ENCODE peak calls at places on chromosomes 4 and X, in six cellular contexts. X is colonic mucosa, N is fibroblast of lung, M is psoas muscle, L is right lobe of liver, R is SK-N-SH. A is an unnamed sample.

GRCh38 chr4:104728380-104729122 is 233.9 kb upstream of the CXXC4 start:
- DNase-seq in R (no peak), X (no peak), N (peak; percentile 89), L (peak; percentile 55), M (no peak), A (peak; percentile 29)

GRCh38 chr4:55547461-55547770 is 707 bp upstream of the CLOCK start:
- DNase-seq in N (peak; percentile 57), M (peak; percentile 64), X (no peak), L (no peak), R (peak; percentile 50), A (peak; percentile 68)

GRCh38 chr4:6781561-6781960 is 966 bp upstream of the KIAA0232 start:
- DNase-seq in M (no peak), X (no peak), L (peak; percentile 42), R (no peak), N (no peak), A (no peak)

GRCh38 chr4:145852256-145852839 is 86.3 kb downstream of the ZNF827 start:
- DNase-seq in M (no peak), X (no peak), L (no peak), R (peak; percentile 15), N (no peak), A (peak; percentile 61)

GRCh38 chr4:99790796-99791617 is 25.6 kb upstream of the DAPP1 start:
- DNase-seq in X (no peak), M (no peak), L (no peak), N (peak; percentile 40), R (no peak), A (no peak)

GRCh38 chrX:153321381-153322105 is at the start of gene PNMA6F:
- DNase-seq in N (no peak), M (no peak), R (no peak), X (no peak), L (no peak), A (no peak)

GRCh38 chrX:123475068-123475724 is 257.7 kb downstream of the THOC2 start:
- DNase-seq in M (no peak), R (no peak), X (no peak), L (no peak), N (no peak), A (peak; percentile 5)

GRCh38 chr4:94127707-94128328 is 79.8 kb upstream of the SMARCAD1 start:
- DNase-seq in N (peak; percentile 49), X (no peak), M (no peak), L (no peak), R (peak; percentile 52), A (peak; percentile 28)

GRCh38 chrX:113929004-113929403 is 654.9 kb upstream of the HTR2C start:
- DNase-seq in X (peak; percentile 29), R (peak; percentile 52), N (peak; percentile 0), M (no peak), L (no peak), A (peak; percentile 60)

GRCh38 chr4:188955066-188955465 is 815.8 kb downstream of the TRIML1 start:
- DNase-seq in L (no peak), M (no peak), R (no peak), X (no peak), N (no peak), A (no peak)

GRCh38 chr4:15327311-15328298 is 100.2 kb upstream of the C1QTNF7 start:
- DNase-seq in N (peak; percentile 98), X (no peak), R (no peak), M (no peak), L (no peak), A (peak; percentile 94)

GRCh38 chrX:79270401-79270800 is 96.7 kb downstream of the ITM2A start:
- DNase-seq in R (no peak), N (no peak), X (peak; percentile 36), M (peak; percentile 52), L (no peak), A (no peak)

GRCh38 chrX:134512566-134512965 is 52.6 kb downstream of the HPRT1 start:
- DNase-seq in L (no peak), M (no peak), N (peak; percentile 64), X (no peak), R (no peak), A (peak; percentile 51)

GRCh38 chr4:16537926-16538325 is 311.7 kb upstream of the TAPT1 start:
- DNase-seq in R (no peak), X (no peak), L (no peak), N (no peak), M (no peak), A (no peak)

GRCh38 chrX:48676893-48677270 is 6.7 kb upstream of the WAS start:
- DNase-seq in M (no peak), X (peak; percentile 30), R (no peak), N (no peak), L (no peak), A (no peak)

GRCh38 chrX:11419102-11419501 is 125.9 kb downstream of the AMELX start:
- DNase-seq in X (no peak), N (no peak), M (no peak), R (no peak), L (no peak), A (no peak)

GRCh38 chrX:70134116-70134477 is 850 bp downstream of the IGBP1 start:
- DNase-seq in N (peak; percentile 34), M (no peak), R (no peak), X (peak; percentile 25), L (no peak), A (peak; percentile 60)

GRCh38 chrX:41923925-41924693 is 755 bp upstream of the CASK start:
- DNase-seq in N (peak; percentile 35), R (peak; percentile 25), M (no peak), X (peak; percentile 55), L (peak; percentile 43), A (peak; percentile 34)

GRCh38 chr4:56906534-56906933 is 1.2 kb upstream of the REST start:
- DNase-seq in X (no peak), R (no peak), N (no peak), L (no peak), M (no peak), A (no peak)

GRCh38 chrX:21375795-21376069 is 1.5 kb downstream of the CNKSR2 start:
- DNase-seq in L (no peak), N (no peak), R (peak; percentile 36), M (no peak), X (no peak), A (no peak)

GRCh38 chr4:15162465-15163283 is 160.4 kb downstream of the CPEB2 start:
- DNase-seq in M (no peak), X (no peak), R (peak; percentile 49), L (no peak), N (peak; percentile 76), A (peak; percentile 44)

GRCh38 chr4:173325007-173325736 is 9.0 kb downstream of the HMGB2 start:
- DNase-seq in N (no peak), X (no peak), M (no peak), R (no peak), L (no peak), A (no peak)

GRCh38 chr4:36255575-36255974 is 11.3 kb upstream of the ARAP2 start:
- DNase-seq in L (no peak), M (no peak), R (no peak), X (no peak), N (no peak), A (no peak)

GRCh38 chr4:2663275-2663674 is 92.9 kb downstream of the TNIP2 start:
- DNase-seq in L (no peak), X (no peak), R (no peak), N (peak; percentile 59), M (no peak), A (peak; percentile 43)

GRCh38 chr4:141415651-141416050 is 195.0 kb downstream of the ZNF330 start:
- DNase-seq in R (no peak), N (peak; percentile 55), M (no peak), L (no peak), X (no peak), A (no peak)

GRCh38 chr4:141416677-141417363 is 196.1 kb downstream of the ZNF330 start:
- DNase-seq in R (no peak), X (no peak), M (no peak), N (peak; percentile 49), L (no peak), A (no peak)

GRCh38 chr4:141417387-141417786 is 196.7 kb downstream of the ZNF330 start:
- DNase-seq in N (peak; percentile 48), M (no peak), L (no peak), X (no peak), R (no peak), A (peak; percentile 12)

GRCh38 chr4:141413366-141413765 is 192.7 kb downstream of the ZNF330 start:
- DNase-seq in N (no peak), X (no peak), M (no peak), R (no peak), L (no peak), A (no peak)

DNA sequence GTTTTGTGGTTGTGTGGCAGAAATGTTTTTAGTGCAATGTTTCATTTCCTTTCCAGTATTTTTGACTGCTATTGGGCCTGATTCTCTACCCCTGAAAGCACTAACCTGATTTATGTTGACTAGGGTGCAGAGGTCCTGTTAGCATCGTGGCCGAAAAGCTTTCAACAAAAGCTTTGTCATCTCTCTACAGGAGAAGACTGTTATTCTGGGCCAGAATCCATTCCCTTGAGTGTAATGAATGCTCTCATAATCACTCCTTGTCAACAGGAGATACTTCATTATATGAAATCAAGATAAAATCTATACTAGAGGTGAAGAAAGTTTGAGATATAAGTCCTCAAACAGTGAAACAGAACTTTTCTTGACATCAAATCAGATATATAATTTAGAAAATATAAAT is 195.5 kb downstream of the ZNF330 start:
- DNase-seq in L (no peak), M (no peak), X (no peak), N (peak; percentile 55), R (no peak), A (peak; percentile 27)
- H3K4me3 ChIP-seq in L (no peak overlapping the region), M (no peak overlapping the region), X (no peak overlapping the region), N (no peak overlapping the region), R (no peak overlapping the region), A (no peak overlapping the region)

GRCh38 chr4:89305028-89305427 is 2.6 kb downstream of the GPRIN3 start:
- DNase-seq in L (no peak), N (no peak), R (no peak), M (no peak), X (peak; percentile 43), A (no peak)
- H3K4me3 ChIP-seq in L (no peak overlapping the region), N (no peak overlapping the region), R (no peak overlapping the region), M (peak overlapping the region; percentile 68), X (peak overlapping the region; percentile 85), A (no peak overlapping the region)

GRCh38 chr4:77127837-77128621 is 29.0 kb upstream of the CCNG2 start:
- DNase-seq in X (no peak), N (no peak), R (no peak), L (no peak), M (no peak), A (no peak)

GRCh38 chr4:77126844-77127614 is 30.0 kb upstream of the CCNG2 start:
- DNase-seq in X (no peak), L (no peak), M (no peak), R (no peak), N (no peak), A (peak; percentile 41)

GRCh38 chr4:77120888-77121508 is 36.0 kb upstream of the CCNG2 start:
- DNase-seq in X (no peak), R (no peak), N (peak; percentile 2), L (no peak), M (no peak), A (peak; percentile 30)

DNA sequence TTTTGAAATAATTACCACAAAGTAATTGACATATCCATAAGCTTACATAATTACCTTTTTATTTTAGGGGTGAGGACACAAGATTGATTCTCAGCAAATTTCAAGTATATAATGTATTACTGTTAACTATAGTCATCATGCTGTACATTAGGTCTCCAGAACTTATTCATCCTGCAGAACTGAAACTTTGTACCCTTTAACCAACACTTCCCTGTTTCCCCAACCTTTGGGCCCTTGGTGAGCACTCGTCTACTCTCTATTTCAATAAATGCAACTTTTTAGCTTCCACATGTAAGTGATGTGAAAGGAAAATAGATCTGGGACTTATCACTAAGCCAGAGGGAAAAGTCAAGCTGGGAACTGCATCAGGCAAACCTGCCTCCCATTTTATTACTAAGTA is 33.6 kb upstream of the CCNG2 start:
- DNase-seq in L (no peak), N (no peak), R (no peak), M (no peak), X (no peak), A (no peak)
- H3K4me3 ChIP-seq in L (no peak overlapping the region), N (no peak overlapping the region), R (no peak overlapping the region), M (no peak overlapping the region), X (no peak overlapping the region), A (no peak overlapping the region)

GRCh38 chrX:47618923-47619485 is 653 bp downstream of the SYN1 start:
- DNase-seq in R (no peak), L (no peak), X (no peak), N (no peak), M (no peak), A (no peak)
- H3K4me3 ChIP-seq in R (peak overlapping the region; percentile 48), L (no peak overlapping the region), X (no peak overlapping the region), N (peak overlapping the region; percentile 48), M (no peak overlapping the region), A (no peak overlapping the region)

A was measured in fibroblast of villous mesenchyme.